ENCODE peak calls at places on chromosomes 13 and 19, in four cellular contexts. W is K562, T is GM12878, K is HepG2. H is an unnamed sample.

GRCh38 chr13:87058786-87059329 is 612.3 kb upstream of the SLITRK5 start:
- DNase-seq in W (no peak), K (no peak), T (no peak), H (no peak)

GRCh38 chr13:50829896-50830295 is 13.6 kb downstream of the DLEU7 start:
- DNase-seq in K (no peak), T (no peak), W (no peak), H (no peak)

GRCh38 chr19:6223461-6224307 is 56.1 kb downstream of the MLLT1 start:
- DNase-seq in W (no peak), T (no peak), K (no peak), H (no peak)

GRCh38 chr19:2274937-2275535 is 6.9 kb downstream of the PEAK3 start:
- DNase-seq in T (no peak), K (peak), W (peak), H (peak)

GRCh38 chr13:37407156-37407555 is 191.4 kb downstream of the POSTN start:
- DNase-seq in T (no peak), K (no peak), W (no peak), H (no peak)

GRCh38 chr13:94121686-94122085 is 357.8 kb downstream of the DCT start:
- DNase-seq in T (no peak), K (no peak), W (no peak), H (no peak)

GRCh38 chr19:23118400-23118799 is 1.6 kb downstream of the ZNF730 start:
- DNase-seq in W (no peak), K (no peak), T (no peak), H (peak)

GRCh38 chr19:18865973-18866799 is 29.8 kb downstream of the CERS1 start:
- DNase-seq in T (no peak), K (peak), W (peak), H (peak)

GRCh38 chr19:18633321-18633720 is 3.5 kb upstream of the KLHL26 start:
- DNase-seq in T (no peak), K (no peak), W (no peak), H (no peak)

GRCh38 chr19:29366757-29367156 is 153.8 kb upstream of the UQCRFS1 start:
- DNase-seq in W (no peak), K (no peak), T (no peak), H (no peak)

GRCh38 chr19:13843104-13843921 is 33.6 kb upstream of the NANOS3 start:
- DNase-seq in W (no peak), K (no peak), T (no peak), H (peak)

DNA sequence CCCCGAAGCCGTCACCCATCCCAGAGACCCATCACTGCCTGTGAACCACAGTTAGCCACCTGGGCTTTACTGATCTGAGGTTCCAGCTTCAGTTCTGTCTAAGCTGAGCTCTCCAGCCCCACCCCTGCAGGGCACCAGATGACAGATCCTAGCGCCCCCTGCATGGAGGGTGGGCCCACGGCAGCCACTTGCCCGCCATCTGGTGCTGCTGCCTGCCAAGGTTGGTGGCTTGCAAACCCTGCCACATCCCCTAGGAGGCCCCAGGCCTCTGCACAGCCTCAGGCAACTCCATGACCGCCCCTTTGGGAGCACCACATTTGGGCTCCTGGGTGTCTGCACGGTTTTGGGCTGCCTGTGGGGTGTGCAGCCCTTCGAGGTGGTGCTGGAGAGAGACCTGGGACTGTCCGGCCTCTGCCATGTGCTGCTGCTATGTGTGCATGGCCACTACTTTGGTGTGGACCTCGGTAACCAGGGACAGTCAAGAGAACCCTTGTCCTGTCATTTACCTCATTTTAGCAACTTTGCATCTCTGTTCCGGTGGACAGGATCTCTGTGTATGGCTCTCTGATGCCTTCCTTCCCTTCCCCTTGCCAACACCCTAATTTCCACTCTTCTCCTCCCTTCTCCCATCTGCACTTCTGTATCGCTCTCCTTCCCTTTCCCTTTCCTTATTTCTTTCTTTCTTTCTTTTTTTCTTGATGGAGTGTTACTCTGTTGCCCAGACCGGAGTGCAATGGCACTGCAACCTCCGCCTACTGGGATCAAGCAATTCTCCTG is 17.4 kb upstream of the SDHAF1 start:
- DNase-seq in T (no peak), K (peak), W (peak), H (peak)
- TF ChIP-seq CREM in T (no peak), K (no peak), W (no peak), H (no peak)

GRCh38 chr13:34627499-34627898 is 314.6 kb upstream of the NBEA start:
- DNase-seq in T (no peak), W (no peak), K (no peak), H (no peak)
- TF ChIP-seq CREM in T (no peak), W (no peak), K (no peak), H (no peak)

GRCh38 chr13:45747071-45747470 is 45.0 kb downstream of the CBY2 start:
- DNase-seq in W (no peak), K (no peak), T (no peak), H (no peak)

GRCh38 chr13:45744979-45745378 is 42.9 kb downstream of the CBY2 start:
- DNase-seq in W (no peak), T (no peak), K (no peak), H (no peak)

GRCh38 chr13:45737571-45738002 is 35.5 kb downstream of the CBY2 start:
- DNase-seq in K (no peak), T (no peak), W (peak), H (peak)

DNA sequence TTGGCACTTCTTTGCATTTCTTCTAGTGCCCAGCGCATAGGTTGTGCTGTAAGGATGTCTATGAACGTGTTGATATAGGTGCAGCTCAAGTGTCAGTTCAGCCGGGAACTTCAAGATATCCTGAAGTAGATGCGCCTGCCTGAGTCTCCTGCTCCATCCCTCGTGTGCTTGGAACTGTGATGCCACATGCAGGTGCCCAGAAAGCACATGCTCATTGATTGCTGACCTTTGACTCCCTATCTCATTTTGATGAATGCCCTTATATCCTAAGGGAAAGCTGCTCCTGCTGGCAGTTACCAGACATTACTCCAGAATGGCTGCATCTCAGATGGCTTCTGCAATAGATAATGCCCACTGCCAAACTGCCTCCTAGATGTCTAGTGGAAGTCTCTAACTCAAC is 40.9 kb downstream of the CBY2 start:
- DNase-seq in T (no peak), K (no peak), W (no peak), H (no peak)
- TF ChIP-seq CREM in T (no peak), K (no peak), W (no peak), H (no peak)

DNA sequence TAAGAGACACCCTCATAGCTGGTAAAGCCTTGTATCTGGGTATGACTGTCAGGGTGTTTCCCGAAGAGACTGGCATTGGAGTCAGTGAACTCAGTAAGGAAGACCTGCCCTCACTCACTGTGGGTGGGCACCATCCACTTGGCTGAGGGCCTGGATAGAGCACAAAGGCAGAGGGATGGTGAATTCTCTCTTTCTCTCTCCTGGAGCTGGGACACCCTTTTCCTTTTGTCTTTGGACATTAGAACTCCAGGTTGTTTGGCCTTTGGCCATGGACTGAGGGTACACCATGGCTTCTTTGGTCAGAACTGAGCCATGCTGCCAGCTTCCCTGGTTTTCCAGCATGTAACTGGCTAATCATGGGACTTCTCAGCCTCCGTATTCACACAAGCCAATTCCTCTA is 4.6 kb upstream of the CEACAM1 start:
- DNase-seq in T (no peak), K (no peak), W (peak), H (no peak)
- TF ChIP-seq CREM in T (no peak), K (no peak), W (no peak), H (no peak)

GRCh38 chr13:110307697-110308376 is 753 bp downstream of the COL4A2 start:
- DNase-seq in W (no peak), K (no peak), T (no peak), H (peak)
- TF ChIP-seq CREM in W (no peak), K (no peak), T (no peak), H (no peak)

GRCh38 chr13:53131361-53131760 is 102.7 kb downstream of the OLFM4 start:
- DNase-seq in W (no peak), T (no peak), K (no peak), H (no peak)
- TF ChIP-seq CREM in W (no peak), T (no peak), K (no peak), H (no peak)

GRCh38 chr13:58025821-58026220 is 394.3 kb downstream of the PCDH17 start:
- DNase-seq in T (no peak), K (no peak), W (no peak), H (no peak)
- TF ChIP-seq CREM in T (no peak), K (no peak), W (no peak), H (no peak)

GRCh38 chr19:4456566-4456842 is 1.1 kb downstream of the UBXN6 start:
- DNase-seq in K (no peak), W (no peak), T (no peak), H (no peak)
- TF ChIP-seq CREM in K (no peak), W (peak), T (no peak), H (no peak)

GRCh38 chr13:60662595-60662994 is 265.6 kb downstream of the TDRD3 start:
- DNase-seq in W (no peak), K (no peak), T (no peak), H (no peak)
- TF ChIP-seq CREM in W (no peak), K (no peak), T (no peak), H (no peak)

DNA sequence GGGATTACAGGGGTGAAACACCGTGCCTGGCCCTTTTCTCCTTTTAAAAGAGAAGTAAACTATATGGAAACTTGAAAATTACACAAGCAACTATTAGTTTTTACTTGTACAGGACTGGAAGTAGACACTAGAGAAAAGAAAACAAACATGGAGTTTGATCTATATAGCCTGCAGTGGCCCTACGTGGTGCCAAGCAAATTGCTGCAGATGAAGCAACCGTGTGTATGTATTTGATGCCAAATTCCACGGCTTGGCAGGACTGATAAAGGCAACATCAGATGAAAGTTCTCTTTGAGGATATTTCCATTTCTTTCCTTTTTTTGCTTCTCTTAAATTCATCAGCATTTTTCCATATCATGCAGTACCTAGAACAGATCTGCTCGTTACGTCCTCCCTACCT is 49.8 kb downstream of the ATP8A2 start:
- DNase-seq in K (peak), W (no peak), T (no peak), H (no peak)
- TF ChIP-seq CREM in K (no peak), W (no peak), T (no peak), H (no peak)